ENCODE peak calls at places on chromosomes 1 and 21, in five cellular contexts. E is epithelial cell of prostate, D is psoas muscle, Z is RWPE1, Q is H9. O is an unnamed sample.

GRCh38 chr1:212485895-212486590 is 53.3 kb downstream of the NENF start:
- DNase-seq in E (peak), D (peak), Z (peak), Q (peak), O (no peak)

GRCh38 chr1:223551610-223552009 is 113.9 kb downstream of the CAPN8 start:
- DNase-seq in E (no peak), D (no peak), Z (no peak), Q (no peak), O (no peak)

GRCh38 chr21:37210017-37210593 is 57.0 kb downstream of the VPS26C start:
- DNase-seq in E (no peak), D (no peak), Z (no peak), Q (no peak), O (no peak)

GRCh38 chr1:80633947-80634710 is 1166.6 kb upstream of the ADGRL2 start:
- DNase-seq in E (no peak), D (no peak), Z (no peak), Q (no peak), O (no peak)

GRCh38 chr1:221648201-221648600 is 93.7 kb downstream of the DUSP10 start:
- DNase-seq in E (no peak), D (no peak), Z (no peak), Q (no peak), O (no peak)

GRCh38 chr1:151828931-151829330 is 2.7 kb downstream of the RORC start:
- DNase-seq in E (no peak), D (peak), Z (peak), Q (peak), O (no peak)

GRCh38 chr1:58739851-58740466 is 40.1 kb upstream of the MYSM1 start:
- DNase-seq in E (no peak), D (no peak), Z (peak), Q (no peak), O (no peak)

GRCh38 chr21:27425172-27425571 is 458.3 kb upstream of the ADAMTS5 start:
- DNase-seq in E (no peak), D (no peak), Z (no peak), Q (peak), O (no peak)

GRCh38 chr1:109783436-109783835 is 19.7 kb upstream of the EPS8L3 start:
- DNase-seq in E (peak), D (no peak), Z (peak), Q (no peak), O (no peak)

GRCh38 chr1:9746211-9746610 is 77.6 kb downstream of the CLSTN1 start:
- DNase-seq in E (no peak), D (no peak), Z (no peak), Q (no peak), O (no peak)

GRCh38 chr1:9746651-9747050 is 77.1 kb downstream of the CLSTN1 start:
- DNase-seq in E (no peak), D (no peak), Z (no peak), Q (no peak), O (no peak)

GRCh38 chr1:9751971-9752370 is 71.8 kb downstream of the CLSTN1 start:
- DNase-seq in E (no peak), D (no peak), Z (no peak), Q (no peak), O (no peak)

GRCh38 chr1:9753121-9753531 is 70.6 kb downstream of the CLSTN1 start:
- DNase-seq in E (peak), D (peak), Z (peak), Q (no peak), O (no peak)

GRCh38 chr1:9749361-9749760 is 74.4 kb downstream of the CLSTN1 start:
- DNase-seq in E (no peak), D (no peak), Z (no peak), Q (no peak), O (no peak)
- H3K27ac ChIP-seq in E (no peak), D (no peak), Z (no peak), Q (no peak), O (no peak)

GRCh38 chr1:156668801-156669637 is 8.2 kb downstream of the NES start:
- DNase-seq in E (no peak), D (no peak), Z (no peak), Q (peak), O (no peak)

GRCh38 chr1:156670359-156670758 is 6.8 kb downstream of the NES start:
- DNase-seq in E (no peak), D (no peak), Z (no peak), Q (no peak), O (no peak)

GRCh38 chr1:156670791-156671190 is 6.4 kb downstream of the NES start:
- DNase-seq in E (no peak), D (no peak), Z (no peak), Q (no peak), O (no peak)

GRCh38 chr1:156667968-156668709 is 9.1 kb downstream of the NES start:
- DNase-seq in E (no peak), D (no peak), Z (no peak), Q (peak), O (no peak)

GRCh38 chr1:156669794-156670193 is 7.4 kb downstream of the NES start:
- DNase-seq in E (no peak), D (no peak), Z (no peak), Q (no peak), O (no peak)
- H3K27ac ChIP-seq in E (no peak), D (peak), Z (no peak), Q (no peak), O (no peak)

DNA sequence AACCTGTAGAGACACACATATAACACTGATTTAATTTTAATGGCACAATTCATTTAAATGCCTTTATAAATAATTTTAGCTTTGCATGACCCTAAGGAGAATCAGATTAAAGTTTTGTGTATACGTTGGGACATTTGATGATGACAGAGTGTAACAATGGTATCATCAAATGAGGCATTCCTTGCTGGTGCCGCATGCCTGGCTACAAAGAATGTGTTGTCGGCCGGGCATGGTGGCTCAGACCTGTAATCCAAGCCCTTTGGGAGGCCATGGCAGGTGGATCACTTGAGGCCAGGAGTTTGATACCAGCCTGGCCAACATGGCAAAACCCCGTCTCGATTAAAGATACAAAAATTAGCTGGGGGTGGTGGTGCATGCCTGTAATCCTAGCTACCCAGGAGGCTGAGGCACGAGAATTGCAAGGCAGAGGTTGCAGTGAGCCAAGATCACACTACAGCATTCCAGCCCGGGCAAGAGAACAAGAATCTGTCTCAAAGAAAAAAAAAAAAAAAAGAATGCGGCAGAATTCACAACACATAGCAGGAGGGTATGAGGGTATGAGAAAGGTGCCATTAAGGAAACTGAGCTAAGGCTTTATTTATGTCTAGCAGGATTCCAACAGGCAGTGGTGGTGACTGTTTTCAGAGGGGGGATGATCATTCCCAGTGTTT is 58.9 kb downstream of the PTPN14 start:
- DNase-seq in E (no peak), D (no peak), Z (no peak), Q (no peak), O (no peak)
- H3K27ac ChIP-seq in E (peak), D (peak), Z (peak), Q (no peak), O (no peak)

GRCh38 chr1:84975035-84975434 is 21.9 kb downstream of the MCOLN2 start:
- DNase-seq in E (no peak), D (no peak), Z (no peak), Q (no peak), O (no peak)

GRCh38 chr1:84973493-84974334 is 23.2 kb downstream of the MCOLN2 start:
- DNase-seq in E (no peak), D (no peak), Z (no peak), Q (no peak), O (no peak)

GRCh38 chr1:84969489-84970250 is 27.2 kb downstream of the MCOLN2 start:
- DNase-seq in E (no peak), D (no peak), Z (no peak), Q (no peak), O (no peak)

GRCh38 chr1:84971957-84972356 is 25.0 kb downstream of the MCOLN2 start:
- DNase-seq in E (no peak), D (no peak), Z (no peak), Q (no peak), O (no peak)

GRCh38 chr1:84972377-84972987 is 24.4 kb downstream of the MCOLN2 start:
- DNase-seq in E (no peak), D (no peak), Z (no peak), Q (no peak), O (no peak)
- H3K27ac ChIP-seq in E (no peak), D (no peak), Z (no peak), Q (no peak), O (no peak)

GRCh38 chr1:164561007-164561406 is 2.0 kb downstream of the PBX1 start:
- DNase-seq in E (no peak), D (no peak), Z (no peak), Q (no peak), O (no peak)
- H3K27ac ChIP-seq in E (peak), D (peak), Z (no peak), Q (no peak), O (no peak)

DNA sequence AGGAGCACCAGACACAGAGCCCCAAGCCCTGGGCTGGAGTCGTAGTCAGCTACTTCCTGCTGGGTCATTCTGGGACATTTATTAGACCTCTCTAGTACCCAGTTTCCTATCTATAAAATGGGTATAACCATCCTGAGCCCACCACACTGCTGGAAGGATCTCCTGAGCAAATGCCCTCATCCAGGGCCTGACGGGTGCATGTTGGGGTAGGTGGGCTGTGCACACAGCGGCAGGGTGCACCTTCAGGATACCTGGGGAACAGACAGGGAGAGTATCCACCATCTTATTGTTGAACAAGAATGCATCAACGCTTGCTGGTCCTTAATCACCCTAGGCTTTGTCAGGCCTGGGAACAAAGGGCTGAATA is 191.0 kb downstream of the HIVEP3 start:
- DNase-seq in E (no peak), D (no peak), Z (no peak), Q (no peak), O (no peak)
- H3K27ac ChIP-seq in E (no peak), D (no peak), Z (no peak), Q (no peak), O (no peak)

O was measured in CD8-positive, alpha-beta memory T cell.